ENCODE peak calls at places on chromosomes 12 and 14, in nine cellular contexts. I is EL; Q is upper lobe of right lung; N is omental fat pad; S is B cell; A is NCI-H226; B is HT1080; D is memory B cell; H is naive thymus-derived CD4-positive, alpha-beta T cell. O is an unnamed sample.

GRCh38 chr12:2783936-2784600 is 10.7 kb upstream of the FKBP4 start:
- DNase-seq in I (peak; percentile 49), Q (peak; percentile 83), N (no peak), S (peak; percentile 63), A (no peak), B (peak; percentile 42), D (peak; percentile 49), H (peak; percentile 44), O (peak; percentile 86)

GRCh38 chr14:43449291-43449690 is 1057.8 kb downstream of the FSCB start:
- DNase-seq in I (no peak), Q (no peak), N (no peak), S (no peak), A (no peak), B (no peak), D (no peak), H (no peak), O (no peak)

GRCh38 chr12:54257332-54257731 is 22.6 kb downstream of the CBX5 start:
- DNase-seq in I (no peak), Q (no peak), N (no peak), S (no peak), A (no peak), B (no peak), D (no peak), H (no peak), O (no peak)

GRCh38 chr12:54294152-54294913 is 6.5 kb downstream of the NFE2 start:
- DNase-seq in I (peak; percentile 39), Q (peak; percentile 85), N (peak; percentile 48), S (peak; percentile 67), A (no peak), B (no peak), D (no peak), H (peak; percentile 50), O (peak; percentile 88)

GRCh38 chr14:49966304-49966809 is 73.5 kb downstream of the ARF6 start:
- DNase-seq in I (no peak), Q (no peak), N (no peak), S (no peak), A (peak; percentile 65), B (no peak), D (no peak), H (no peak), O (no peak)

GRCh38 chr14:89000007-89000942 is 175.8 kb downstream of the TTC8 start:
- DNase-seq in I (peak; percentile 96), Q (peak; percentile 76), N (no peak), S (no peak), A (peak; percentile 92), B (peak; percentile 99), D (no peak), H (no peak), O (no peak)

GRCh38 chr12:93292213-93292612 is 85.5 kb upstream of the NUDT4 start:
- DNase-seq in I (no peak), Q (no peak), N (no peak), S (no peak), A (no peak), B (no peak), D (no peak), H (no peak), O (no peak)

GRCh38 chr12:24955389-24955788 is 6.5 kb upstream of the BCAT1 start:
- DNase-seq in I (no peak), Q (no peak), N (no peak), S (no peak), A (no peak), B (no peak), D (no peak), H (no peak), O (no peak)

GRCh38 chr14:58739674-58740073 is 101.9 kb downstream of the DACT1 start:
- DNase-seq in I (no peak), Q (no peak), N (no peak), S (no peak), A (no peak), B (no peak), D (no peak), H (no peak), O (no peak)

GRCh38 chr12:109988903-109989302 is 7.3 kb downstream of the GIT2 start:
- DNase-seq in I (no peak), Q (no peak), N (no peak), S (no peak), A (no peak), B (no peak), D (no peak), H (no peak), O (no peak)

GRCh38 chr12:2856051-2856450 is 788 bp downstream of the TEX52 start:
- DNase-seq in I (no peak), Q (no peak), N (no peak), S (no peak), A (no peak), B (no peak), D (no peak), H (no peak), O (no peak)

GRCh38 chr14:55377236-55377635 is 34.4 kb downstream of the ATG14 start:
- DNase-seq in I (no peak), Q (no peak), N (no peak), S (no peak), A (no peak), B (no peak), D (no peak), H (no peak), O (no peak)

GRCh38 chr14:68317239-68317638 is 475.6 kb downstream of the ZFP36L1 start:
- DNase-seq in I (no peak), Q (no peak), N (no peak), S (no peak), A (no peak), B (no peak), D (no peak), H (no peak), O (no peak)

GRCh38 chr14:103353391-103353790 is 19.4 kb downstream of the EIF5 start:
- DNase-seq in I (no peak), Q (no peak), N (no peak), S (no peak), A (no peak), B (no peak), D (no peak), H (no peak), O (no peak)

GRCh38 chr14:22252591-22253178 is 336.3 kb downstream of the DAD1 start:
- DNase-seq in I (no peak), Q (no peak), N (no peak), S (no peak), A (no peak), B (no peak), D (no peak), H (no peak), O (no peak)

GRCh38 chr14:41609704-41610183 is 3.1 kb downstream of the LRFN5 start:
- DNase-seq in I (no peak), Q (peak; percentile 61), N (no peak), S (no peak), A (no peak), B (peak; percentile 66), D (no peak), H (no peak), O (peak; percentile 77)

GRCh38 chr14:30607156-30607780 is 14.9 kb upstream of the SCFD1 start:
- DNase-seq in I (peak; percentile 40), Q (no peak), N (no peak), S (no peak), A (no peak), B (peak; percentile 32), D (no peak), H (no peak), O (no peak)

GRCh38 chr14:61750708-61751474 is 11.3 kb upstream of the SNAPC1 start:
- DNase-seq in I (peak; percentile 78), Q (peak; percentile 94), N (peak; percentile 50), S (peak; percentile 89), A (peak; percentile 91), B (no peak), D (peak; percentile 77), H (peak; percentile 67), O (peak; percentile 97)

GRCh38 chr14:100898935-100899840 is 4.3 kb downstream of the RTL1 start:
- DNase-seq in I (no peak), Q (peak; percentile 27), N (peak; percentile 15), S (peak; percentile 18), A (no peak), B (no peak), D (peak; percentile 7), H (no peak), O (peak; percentile 52)

GRCh38 chr12:62379026-62379722 is 87.5 kb upstream of the MON2 start:
- DNase-seq in I (peak; percentile 0), Q (no peak), N (no peak), S (no peak), A (no peak), B (no peak), D (no peak), H (no peak), O (no peak)

GRCh38 chr14:100900837-100901390 is 2.6 kb downstream of the RTL1 start:
- DNase-seq in I (no peak), Q (no peak), N (no peak), S (no peak), A (no peak), B (peak; percentile 33), D (peak; percentile 5), H (no peak), O (peak; percentile 80)

GRCh38 chr12:38745601-38746000 is 159.8 kb downstream of the CPNE8 start:
- DNase-seq in I (no peak), Q (no peak), N (no peak), S (no peak), A (no peak), B (no peak), D (no peak), H (no peak), O (no peak)

GRCh38 chr12:41983394-41983793 is 161.3 kb downstream of the GXYLT1 start:
- DNase-seq in I (no peak), Q (no peak), N (no peak), S (no peak), A (peak; percentile 18), B (no peak), D (no peak), H (no peak), O (no peak)

GRCh38 chr14:90489306-90489705 is 92.5 kb downstream of the CALM1 start:
- DNase-seq in I (no peak), Q (no peak), N (no peak), S (no peak), A (no peak), B (no peak), D (no peak), H (no peak), O (no peak)

GRCh38 chr12:131152587-131152986 is 198.9 kb downstream of the ADGRD1 start:
- DNase-seq in I (no peak), Q (no peak), N (no peak), S (no peak), A (no peak), B (no peak), D (no peak), H (no peak), O (peak; percentile 54)

GRCh38 chr12:47950856-47951468 is 12.4 kb upstream of the TMEM106C start:
- DNase-seq in I (peak; percentile 52), Q (no peak), N (no peak), S (no peak), A (no peak), B (peak; percentile 21), D (no peak), H (no peak), O (peak; percentile 29)

GRCh38 chr12:86712425-86712843 is 456.2 kb upstream of the MGAT4C start:
- DNase-seq in I (peak; percentile 98), Q (no peak), N (no peak), S (no peak), A (peak; percentile 98), B (peak; percentile 95), D (no peak), H (no peak), O (no peak)

GRCh38 chr12:105020241-105020962 is 34.3 kb downstream of the NOPCHAP1 start:
- DNase-seq in I (no peak), Q (no peak), N (no peak), S (no peak), A (no peak), B (no peak), D (no peak), H (no peak), O (no peak)

GRCh38 chr12:8108808-8109398 is 14.5 kb upstream of the CLEC4A start:
- DNase-seq in I (peak; percentile 69), Q (peak; percentile 68), N (peak; percentile 70), S (peak; percentile 64), A (peak; percentile 37), B (peak; percentile 57), D (peak; percentile 66), H (peak; percentile 79), O (peak; percentile 84)

GRCh38 chr14:68947802-68948201 is 31.3 kb downstream of the ACTN1 start:
- DNase-seq in I (no peak), Q (no peak), N (no peak), S (no peak), A (no peak), B (no peak), D (no peak), H (no peak), O (peak; percentile 70)

GRCh38 chr12:16352481-16352880 is 5.0 kb downstream of the MGST1 start:
- DNase-seq in I (peak; percentile 67), Q (no peak), N (no peak), S (no peak), A (peak; percentile 8), B (no peak), D (no peak), H (no peak), O (no peak)

O was measured in spleen.